ENCODE peak calls at places on chromosomes 5 and 9, in eight cellular contexts. V is Panc1; G is colonic mucosa; T is right atrium auricular region; Z is heart right ventricle; E is sigmoid colon; I is fibroblast of lung; L is CD8-positive, alpha-beta T cell. Q is an unnamed sample.

GRCh38 chr5:68447121-68447520 is 231.6 kb downstream of the PIK3R1 start:
- DNase-seq in V (no peak), G (no peak), T (no peak), Z (no peak), E (no peak), I (no peak), L (no peak), Q (no peak)

GRCh38 chr5:107937710-107938355 is 267.1 kb upstream of the EFNA5 start:
- DNase-seq in V (no peak), G (no peak), T (no peak), Z (no peak), E (no peak), I (peak; percentile 12), L (no peak), Q (no peak)

GRCh38 chr9:117434568-117434967 is 19.7 kb upstream of the ASTN2 start:
- DNase-seq in V (no peak), G (no peak), T (no peak), Z (no peak), E (no peak), I (no peak), L (no peak), Q (no peak)

GRCh38 chr5:83516361-83516760 is 44.8 kb downstream of the VCAN start:
- DNase-seq in V (no peak), G (no peak), T (no peak), Z (no peak), E (no peak), I (peak; percentile 59), L (no peak), Q (no peak)

GRCh38 chr9:130053504-130054427 is at the start of gene GPR107:
- DNase-seq in V (no peak), G (peak; percentile 83), T (peak; percentile 72), Z (peak; percentile 83), E (peak; percentile 88), I (peak; percentile 64), L (peak; percentile 64), Q (peak; percentile 80)

GRCh38 chr9:137772281-137772873 is 105.2 kb upstream of the CACNA1B start:
- DNase-seq in V (no peak), G (no peak), T (no peak), Z (no peak), E (peak; percentile 26), I (no peak), L (no peak), Q (no peak)

GRCh38 chr5:112960861-112961504 is 15.6 kb upstream of the DCP2 start:
- DNase-seq in V (no peak), G (no peak), T (no peak), Z (no peak), E (no peak), I (no peak), L (no peak), Q (no peak)

GRCh38 chr5:1437452-1437851 is 7.8 kb downstream of the SLC6A3 start:
- DNase-seq in V (no peak), G (peak; percentile 41), T (no peak), Z (no peak), E (no peak), I (peak; percentile 45), L (no peak), Q (peak; percentile 36)

GRCh38 chr9:114238919-114239879 is 83.7 kb upstream of the ORM1 start:
- DNase-seq in V (no peak), G (no peak), T (no peak), Z (no peak), E (no peak), I (peak; percentile 45), L (no peak), Q (no peak)

GRCh38 chr5:117803533-117803932 is 1184.8 kb downstream of the DTWD2 start:
- DNase-seq in V (no peak), G (no peak), T (no peak), Z (no peak), E (no peak), I (peak; percentile 49), L (no peak), Q (no peak)

GRCh38 chr5:114361724-114362196 is at the start of gene KCNN2:
- DNase-seq in V (no peak), G (peak; percentile 86), T (peak; percentile 67), Z (peak; percentile 81), E (peak; percentile 90), I (peak; percentile 93), L (no peak), Q (peak; percentile 85)

GRCh38 chr5:57841671-57842375 is 359.2 kb upstream of the ACTBL2 start:
- DNase-seq in V (no peak), G (no peak), T (no peak), Z (no peak), E (no peak), I (peak; percentile 85), L (no peak), Q (no peak)

GRCh38 chr5:108339220-108339619 is 42.7 kb downstream of the FBXL17 start:
- DNase-seq in V (no peak), G (no peak), T (no peak), Z (no peak), E (no peak), I (no peak), L (no peak), Q (no peak)

GRCh38 chr5:141834331-141834730 is 43.9 kb downstream of the PCDH1 start:
- DNase-seq in V (no peak), G (no peak), T (no peak), Z (no peak), E (no peak), I (no peak), L (no peak), Q (no peak)
- TF ChIP-seq CTCF in V (no peak), G (no peak), T (no peak), Z (no peak), E (no peak), I (no peak), L (no peak), Q (no peak)

DNA sequence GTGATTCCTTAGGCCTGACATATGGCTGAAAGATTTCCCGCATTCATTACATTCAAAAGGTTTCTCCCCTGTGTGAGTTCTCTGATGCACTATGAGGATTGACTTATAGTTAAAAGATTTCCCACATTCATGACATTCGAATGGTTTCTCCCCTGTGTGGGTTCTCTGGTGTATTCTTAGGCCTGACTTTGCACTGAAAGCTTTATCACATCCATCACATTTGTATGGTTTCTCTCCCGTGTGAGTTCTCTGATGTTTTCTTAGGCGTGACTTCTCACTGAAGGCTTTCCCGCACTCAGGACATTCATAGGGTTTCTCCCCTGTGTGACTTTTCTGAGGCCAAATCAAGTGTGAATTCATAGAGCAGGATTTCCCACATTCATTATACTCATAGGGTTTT is 35.8 kb downstream of the ZNF782 start:
- DNase-seq in V (no peak), G (no peak), T (no peak), Z (no peak), E (no peak), I (peak; percentile 9), L (no peak), Q (no peak)
- H3K9me3 ChIP-seq in V (peaks cover 79% of the 10 kb centered on the region), G (peaks cover 22% of the 10 kb centered on the region), T (peaks cover 100% of the 10 kb centered on the region), Z (peaks cover 100% of the 10 kb centered on the region), E (peaks cover 32% of the 10 kb centered on the region), I (peaks cover 2% of the 10 kb centered on the region), L (peaks cover 47% of the 10 kb centered on the region), Q (peaks cover 99% of the 10 kb centered on the region)

GRCh38 chr9:135335691-135336181 is 143.8 kb upstream of the PPP1R26 start:
- DNase-seq in V (no peak), G (no peak), T (no peak), Z (no peak), E (peak; percentile 34), I (no peak), L (no peak), Q (peak; percentile 39)

GRCh38 chr9:135332516-135332915 is 147.1 kb upstream of the PPP1R26 start:
- DNase-seq in V (no peak), G (no peak), T (no peak), Z (no peak), E (no peak), I (no peak), L (no peak), Q (no peak)

GRCh38 chr9:135330685-135331590 is 148.6 kb upstream of the PPP1R26 start:
- DNase-seq in V (no peak), G (no peak), T (no peak), Z (no peak), E (no peak), I (no peak), L (no peak), Q (no peak)

GRCh38 chr9:135334953-135335460 is 144.6 kb upstream of the PPP1R26 start:
- DNase-seq in V (no peak), G (no peak), T (no peak), Z (no peak), E (no peak), I (no peak), L (no peak), Q (no peak)

GRCh38 chr9:135332979-135333748 is 146.4 kb upstream of the PPP1R26 start:
- DNase-seq in V (no peak), G (no peak), T (no peak), Z (no peak), E (no peak), I (no peak), L (no peak), Q (no peak)
- H3K4me3 ChIP-seq in V (no peak overlapping the region), G (no peak overlapping the region), T (no peak overlapping the region), Z (no peak overlapping the region), E (no peak overlapping the region), I (no peak overlapping the region), L (no peak overlapping the region), Q (no peak overlapping the region)

GRCh38 chr5:179819296-179820126 is 1.2 kb upstream of the SQSTM1 start:
- DNase-seq in V (no peak), G (peak; percentile 67), T (no peak), Z (peak; percentile 67), E (peak; percentile 91), I (peak; percentile 75), L (no peak), Q (peak; percentile 88)

GRCh38 chr5:179820127-179820482 is 600 bp upstream of the SQSTM1 start:
- DNase-seq in V (no peak), G (no peak), T (no peak), Z (no peak), E (no peak), I (no peak), L (no peak), Q (no peak)

GRCh38 chr5:179821298-179822058 is 773 bp downstream of the SQSTM1 start:
- DNase-seq in V (no peak), G (peak; percentile 98), T (peak; percentile 96), Z (peak; percentile 96), E (peak; percentile 99), I (peak; percentile 95), L (peak; percentile 83), Q (peak; percentile 96)

GRCh38 chr5:179822059-179822432 is 1.3 kb downstream of the SQSTM1 start:
- DNase-seq in V (no peak), G (no peak), T (no peak), Z (no peak), E (no peak), I (no peak), L (no peak), Q (no peak)

DNA sequence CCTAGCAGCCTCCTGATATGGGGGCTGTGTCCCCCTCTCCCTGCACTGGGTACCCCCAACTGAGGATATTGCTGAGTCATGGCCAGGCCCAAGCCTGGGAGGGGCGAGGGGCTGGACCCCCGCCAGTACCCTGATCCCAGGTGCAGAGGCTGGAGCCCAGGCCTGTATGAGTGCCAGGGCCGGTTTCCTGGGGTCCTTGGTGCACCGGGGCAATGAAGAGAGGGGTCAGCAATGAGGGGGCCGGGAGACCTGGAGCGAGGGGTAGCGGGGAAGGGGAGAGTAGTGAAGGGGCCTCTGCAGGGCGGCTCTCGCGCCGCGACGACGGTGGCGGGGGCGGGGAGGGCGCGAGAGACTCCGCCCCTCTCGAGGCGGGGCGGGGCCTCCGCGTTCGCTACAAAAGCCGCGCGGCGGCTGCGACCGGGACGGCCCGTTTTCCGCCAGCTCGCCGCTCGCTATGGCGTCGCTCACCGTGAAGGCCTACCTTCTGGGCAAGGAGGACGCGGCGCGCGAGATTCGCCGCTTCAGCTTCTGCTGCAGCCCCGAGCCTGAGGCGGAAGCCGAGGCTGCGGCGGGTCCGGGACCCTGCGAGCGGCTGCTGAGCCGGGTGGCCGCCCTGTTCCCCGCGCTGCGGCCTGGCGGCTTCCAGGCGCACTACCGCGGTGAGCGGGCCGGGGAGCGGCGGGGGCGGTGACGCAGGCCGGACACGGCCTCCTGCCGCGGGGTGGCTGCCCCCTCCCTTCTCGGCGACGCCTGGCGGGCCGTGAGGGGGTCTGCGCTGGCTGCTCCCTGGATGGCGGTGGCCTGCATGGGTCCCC is at the start of gene SQSTM1:
- DNase-seq in V (no peak), G (peak; percentile 85), T (peak; percentile 79), Z (peak; percentile 90), E (peak; percentile 91), I (peak; percentile 83), L (peak; percentile 81), Q (peak; percentile 84)
- TF ChIP-seq CTCF in V (no peak), G (no peak), T (no peak), Z (peak; percentile 23), E (no peak), I (no peak), L (no peak), Q (no peak)

Q was measured in mucosa of descending colon.